ENCODE peak calls at places on chromosomes 6 and 20, in five cellular contexts. C is lower lobe of right lung, A is mammary epithelial cell, Q is PC-3, P is prostate gland. T is an unnamed sample.

GRCh38 chr6:83464741-83465140 is 33.9 kb upstream of the ME1 start:
- DNase-seq in P (no peak), C (no peak), A (peak; percentile 79), Q (peak; percentile 94), T (no peak)

GRCh38 chr6:158780963-158781691 is 38.0 kb downstream of the EZR start:
- DNase-seq in A (peak; percentile 70), Q (peak; percentile 83), P (peak; percentile 93), C (no peak), T (peak; percentile 92)

GRCh38 chr20:10505320-10506226 is 70.5 kb downstream of the SLX4IP start:
- DNase-seq in Q (no peak), P (peak; percentile 61), A (no peak), C (no peak), T (no peak)

GRCh38 chr6:126657556-126658129 is 317.7 kb downstream of the CENPW start:
- DNase-seq in P (no peak), Q (peak; percentile 58), A (peak; percentile 32), C (no peak), T (peak; percentile 14)

GRCh38 chr6:161168281-161168891 is 105.5 kb downstream of the AGPAT4 start:
- DNase-seq in A (peak; percentile 96), Q (peak; percentile 96), C (no peak), P (no peak), T (no peak)

GRCh38 chr6:148501178-148501590 is 158.5 kb downstream of the SASH1 start:
- DNase-seq in Q (peak; percentile 87), C (no peak), P (no peak), A (peak; percentile 78), T (peak; percentile 26)

GRCh38 chr20:4261333-4262284 is 246.3 kb upstream of the RNF24 start:
- DNase-seq in P (no peak), C (no peak), A (peak; percentile 49), Q (peak; percentile 53), T (no peak)

GRCh38 chr20:56358070-56358469 is 704 bp upstream of the FAM210B start:
- DNase-seq in A (peak; percentile 11), C (no peak), P (peak; percentile 17), Q (peak; percentile 89), T (no peak)

GRCh38 chr6:52253494-52253893 is 9.2 kb upstream of the IL17F start:
- DNase-seq in Q (no peak), P (no peak), C (no peak), A (peak; percentile 17), T (peak; percentile 4)

GRCh38 chr20:50995506-50995905 is 27.4 kb downstream of the KCNG1 start:
- DNase-seq in C (no peak), A (no peak), P (no peak), Q (no peak), T (no peak)

GRCh38 chr20:19858972-19859371 is 100.9 kb downstream of the RIN2 start:
- DNase-seq in C (no peak), P (no peak), Q (peak; percentile 38), A (no peak), T (no peak)

DNA sequence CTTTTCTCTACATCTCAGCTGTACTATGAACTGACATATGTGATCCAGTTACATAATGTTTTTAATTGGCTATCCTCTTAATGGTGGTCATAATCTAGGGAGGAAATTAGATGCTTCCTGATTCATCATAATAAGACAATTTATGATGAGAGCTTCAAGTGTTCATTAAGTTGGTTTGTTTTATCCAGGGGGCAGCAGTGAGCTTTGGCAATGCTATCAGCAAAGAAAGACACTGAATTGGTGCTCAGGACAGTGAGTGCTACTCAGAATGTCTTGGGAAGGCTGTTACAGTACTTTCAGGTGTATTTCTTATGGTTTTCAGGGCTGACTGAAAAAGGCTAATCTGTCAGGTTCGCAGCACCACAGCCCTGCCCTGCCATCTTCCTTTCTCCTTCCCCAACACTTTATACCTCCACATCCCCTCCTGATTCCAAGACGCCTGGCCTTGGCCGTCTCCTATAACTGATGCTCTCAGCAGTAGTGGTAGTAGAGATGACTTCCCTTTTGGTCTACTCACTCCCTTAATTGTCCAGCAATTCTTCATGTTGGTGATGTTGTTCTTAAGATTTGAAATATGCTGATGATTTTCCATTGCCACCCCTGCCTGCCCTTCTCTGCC is 67.0 kb upstream of the TNFAIP3 start:
- DNase-seq in P (peak; percentile 57), C (no peak), A (peak; percentile 72), Q (peak; percentile 63), T (peak; percentile 38)
- H3K4me1 ChIP-seq in P (peaks cover 2% of the 10 kb centered on the region), C (no peaks in the 10 kb centered on the region), A (no peaks in the 10 kb centered on the region), Q (no peaks in the 10 kb centered on the region), T (peaks cover 4% of the 10 kb centered on the region)

DNA sequence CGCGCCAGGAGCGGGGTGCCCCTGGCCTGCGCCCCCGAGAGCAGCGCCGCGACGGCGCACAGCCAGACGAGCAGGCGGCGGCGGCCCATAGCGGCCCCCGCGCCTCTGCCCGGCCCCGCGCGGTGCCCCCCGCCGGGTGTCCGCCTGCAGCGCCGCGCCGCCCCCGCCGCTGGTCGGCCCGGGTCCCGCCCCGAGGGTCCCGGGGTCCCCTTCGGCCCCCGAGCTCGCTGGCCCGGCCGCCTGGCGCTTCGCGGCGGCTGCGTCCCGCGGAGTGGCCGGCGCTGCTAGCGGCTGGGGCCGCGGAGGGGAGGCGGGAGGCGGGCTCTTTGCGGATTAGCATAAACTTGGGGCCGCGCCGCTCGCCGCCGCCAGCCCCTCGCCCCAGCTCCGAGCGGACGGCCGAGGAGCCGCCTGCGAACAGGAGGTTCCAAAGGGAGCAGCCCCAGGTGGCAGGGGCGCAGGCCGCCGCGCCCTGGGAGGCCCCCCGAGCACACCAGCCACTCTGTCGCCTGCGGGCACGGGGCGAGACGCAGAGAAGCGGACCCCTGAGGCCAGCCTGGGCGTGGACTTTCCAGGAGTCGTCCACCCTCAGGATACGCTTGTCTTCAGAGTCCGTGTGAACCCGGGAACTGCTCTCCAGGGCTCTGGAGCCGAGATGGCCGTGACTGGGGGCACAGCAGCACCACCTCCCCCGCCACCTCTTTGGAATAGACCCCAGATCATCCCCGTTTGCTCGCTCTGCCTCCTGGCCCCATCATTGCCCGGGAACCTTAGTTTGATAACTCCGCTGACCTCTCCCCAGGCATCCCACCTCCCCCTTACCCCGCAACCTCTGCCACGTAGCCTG is at the start of gene EMILIN3:
- DNase-seq in A (no peak), C (no peak), Q (no peak), P (no peak), T (no peak)
- H3K4me3 ChIP-seq in A (no peak within 1 kb of the TSS), C (peak within 1 kb of the TSS; percentile 27), Q (no peak within 1 kb of the TSS), P (peak within 1 kb of the TSS; percentile 44), T (no peak within 1 kb of the TSS)

GRCh38 chr20:35721621-35722020 is 20.4 kb downstream of the RBM39 start:
- DNase-seq in C (no peak), P (no peak), Q (no peak), A (no peak), T (no peak)
- H3K4me1 ChIP-seq in C (peaks cover 5% of the 10 kb centered on the region), P (no peaks in the 10 kb centered on the region), Q (no peaks in the 10 kb centered on the region), A (no peaks in the 10 kb centered on the region), T (peaks cover 4% of the 10 kb centered on the region)

DNA sequence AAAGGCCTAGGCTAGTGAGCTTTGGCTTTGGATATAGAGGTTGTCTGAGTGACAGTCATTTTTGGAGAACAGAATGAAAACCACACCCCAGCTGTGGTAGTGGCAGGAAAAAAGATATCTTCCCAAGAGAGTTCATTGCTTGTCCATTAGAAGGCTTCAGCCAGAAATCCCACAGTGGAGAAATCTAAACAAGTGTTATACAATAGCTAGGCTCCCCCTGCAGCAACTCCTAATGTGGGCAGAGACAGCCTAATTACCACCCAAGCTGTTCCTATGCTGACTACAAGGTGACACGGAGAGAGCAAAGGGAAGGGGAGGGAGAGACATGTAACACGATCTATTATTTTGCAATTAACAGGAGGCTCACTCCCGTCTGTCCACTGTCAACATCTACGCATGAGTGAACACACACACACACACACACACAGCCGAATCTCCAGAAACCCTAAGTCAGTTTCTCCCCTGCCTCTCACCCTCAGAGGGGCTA is 147.5 kb upstream of the TCF21 start:
- DNase-seq in Q (no peak), A (no peak), C (no peak), P (no peak), T (no peak)
- H3K4me3 ChIP-seq in Q (no peak overlapping the region), A (no peak overlapping the region), C (no peak overlapping the region), P (no peak overlapping the region), T (no peak overlapping the region)

T was measured in body of pancreas.